ENCODE peak calls at places on chromosomes 4 and X, in five cellular contexts. H, T, Y, O and A are unnamed samples.

GRCh38 chr4:186499467-186499866 is 55.9 kb downstream of the MTNR1A start:
- DNase-seq in Y (no peak), O (no peak), H (no peak), T (no peak), A (no peak)

GRCh38 chr4:109631709-109632108 is 71.5 kb downstream of the CASP6 start:
- DNase-seq in H (no peak), Y (peak; percentile 72), O (no peak), T (no peak), A (no peak)

GRCh38 chr4:3123201-3123671 is 48.8 kb downstream of the HTT start:
- DNase-seq in H (no peak), Y (no peak), O (no peak), T (no peak), A (no peak)

GRCh38 chr4:109562457-109563237 is 2.6 kb downstream of the MCUB start:
- DNase-seq in H (no peak), T (no peak), O (no peak), Y (no peak), A (no peak)

GRCh38 chr4:99715286-99715685 is 57.7 kb upstream of the C4orf54 start:
- DNase-seq in T (no peak), O (no peak), Y (no peak), H (no peak), A (no peak)

GRCh38 chr4:183335369-183335940 is 13.2 kb upstream of the CLDN24 start:
- DNase-seq in T (no peak), Y (no peak), O (no peak), H (no peak), A (no peak)

GRCh38 chr4:73608677-73609594 is 11.3 kb downstream of the RASSF6 start:
- DNase-seq in H (no peak), T (no peak), Y (no peak), O (no peak), A (no peak)

GRCh38 chrX:23885803-23886202 is 21.9 kb downstream of the APOO start:
- DNase-seq in T (no peak), O (no peak), Y (no peak), H (no peak), A (no peak)

GRCh38 chr4:41933997-41934812 is 1.0 kb upstream of the TMEM33 start:
- DNase-seq in Y (no peak), O (no peak), T (no peak), H (no peak), A (no peak)

GRCh38 chrX:38066934-38067333 is 60.6 kb downstream of the SYTL5 start:
- DNase-seq in Y (no peak), O (no peak), H (no peak), T (no peak), A (no peak)

GRCh38 chrX:44570524-44570923 is 27.9 kb upstream of the FUNDC1 start:
- DNase-seq in O (no peak), T (no peak), Y (peak; percentile 1), H (no peak), A (no peak)

GRCh38 chrX:103356023-103356798 is at the start of gene TCEAL9:
- DNase-seq in H (peak; percentile 15), Y (peak; percentile 68), T (no peak), O (no peak), A (no peak)

GRCh38 chrX:120308959-120309872 is 2.0 kb downstream of the TMEM255A start:
- DNase-seq in T (peak; percentile 43), O (peak; percentile 40), Y (no peak), H (peak; percentile 1), A (peak; percentile 70)

GRCh38 chrX:125012585-125012984 is 307.1 kb upstream of the TEX13C start:
- DNase-seq in O (no peak), H (no peak), T (no peak), Y (no peak), A (no peak)

GRCh38 chr4:143335979-143336827 is 473 bp upstream of the GAB1 start:
- DNase-seq in Y (peak; percentile 56), H (peak; percentile 75), O (peak; percentile 45), T (no peak), A (peak; percentile 78)

GRCh38 chrX:110280954-110281353 is 36.9 kb downstream of the AMMECR1 start:
- DNase-seq in T (no peak), H (no peak), Y (no peak), O (no peak), A (no peak)

GRCh38 chrX:809081-809480 is 178.5 kb downstream of the SHOX start:
- DNase-seq in H (no peak), T (no peak), Y (no peak), O (no peak), A (no peak)

GRCh38 chr4:148431401-148431800 is 10.8 kb downstream of the NR3C2 start:
- DNase-seq in Y (no peak), H (no peak), T (no peak), O (no peak), A (no peak)

GRCh38 chr4:62912531-62912930 is 1496.7 kb downstream of the TECRL start:
- DNase-seq in H (no peak), Y (peak; percentile 28), O (no peak), T (no peak), A (no peak)

GRCh38 chr4:68490826-68491457 is 43.7 kb downstream of the TMPRSS11E start:
- DNase-seq in Y (no peak), T (no peak), H (no peak), O (no peak), A (no peak)

GRCh38 chr4:145531193-145531592 is 49.5 kb downstream of the SMAD1 start:
- DNase-seq in T (no peak), H (no peak), O (no peak), Y (no peak), A (no peak)

GRCh38 chrX:139299309-139299708 is 231.2 kb upstream of the F9 start:
- DNase-seq in O (no peak), Y (no peak), T (no peak), H (no peak), A (no peak)